ENCODE peak calls at places on chromosomes 6 and 20, in five cellular contexts. V is HCT116, S is upper lobe of left lung, T is K562, Q is HepG2. J is an unnamed sample.

GRCh38 chr6:109204511-109204910 is 109.2 kb downstream of the CEP57L1 start:
- ATAC-seq in T (no peak), V (no peak), S (no peak), Q (no peak), J (no peak)

GRCh38 chr6:106692112-106692822 is 62.9 kb downstream of the QRSL1 start:
- ATAC-seq in S (peak; percentile 65), Q (no peak), V (no peak), T (no peak), J (peak; percentile 52)

GRCh38 chr6:35047265-35048011 is 93.7 kb downstream of the TCP11 start:
- ATAC-seq in S (peak; percentile 69), Q (no peak), T (no peak), V (no peak), J (peak; percentile 79)

GRCh38 chr20:44136579-44136978 is 50.4 kb downstream of the JPH2 start:
- ATAC-seq in T (no peak), S (no peak), Q (no peak), V (no peak), J (no peak)

GRCh38 chr6:127436578-127437110 is 22.5 kb downstream of the KIAA0408 start:
- ATAC-seq in Q (no peak), V (no peak), S (no peak), T (no peak), J (no peak)

GRCh38 chr6:75230484-75231325 is 12.9 kb downstream of the COX7A2 start:
- ATAC-seq in V (peak; percentile 91), T (peak; percentile 91), S (peak; percentile 82), Q (peak; percentile 94), J (peak; percentile 74)

GRCh38 chr20:57473246-57474042 is 51.5 kb downstream of the CTCFL start:
- ATAC-seq in V (peak; percentile 81), T (no peak), S (peak; percentile 67), Q (peak; percentile 51), J (peak; percentile 56)

GRCh38 chr20:44552950-44553908 is 29.1 kb upstream of the PKIG start:
- ATAC-seq in S (peak; percentile 78), Q (peak; percentile 81), T (peak; percentile 54), V (peak; percentile 65), J (peak; percentile 65)

GRCh38 chr6:68032217-68032616 is 602.9 kb upstream of the ADGRB3 start:
- ATAC-seq in T (no peak), V (no peak), S (no peak), Q (no peak), J (no peak)

GRCh38 chr6:31125162-31125561 is 4.9 kb upstream of the CDSN start:
- ATAC-seq in V (peak; percentile 51), T (no peak), S (peak; percentile 30), Q (no peak), J (peak; percentile 38)

GRCh38 chr6:143223895-143224294 is 163.2 kb downstream of the AIG1 start:
- ATAC-seq in V (no peak), Q (peak; percentile 92), T (no peak), S (no peak), J (peak; percentile 40)

GRCh38 chr6:129686941-129687627 is 22.9 kb downstream of the ARHGAP18 start:
- ATAC-seq in T (no peak), V (peak; percentile 28), Q (no peak), S (peak; percentile 76), J (no peak)

DNA sequence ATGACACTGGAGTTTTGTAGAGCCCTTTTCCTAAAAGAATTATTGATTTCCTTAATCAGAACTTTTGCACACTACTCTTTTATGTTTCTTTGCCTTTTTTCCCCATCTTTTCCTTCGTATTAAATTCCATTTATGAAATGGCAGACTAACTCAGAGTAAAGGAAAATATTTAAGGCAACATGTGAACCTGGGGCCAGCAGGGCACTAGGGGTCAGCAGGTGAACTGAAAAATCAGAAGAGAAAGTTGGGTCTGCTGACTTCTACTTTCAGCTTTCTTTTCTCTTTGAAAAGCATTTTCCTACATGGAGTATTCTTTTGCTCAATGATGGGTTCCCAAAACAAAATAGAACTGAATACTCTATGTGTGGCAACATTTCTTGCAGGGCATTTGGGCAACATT is 226.6 kb upstream of the EXOC2 start:
- ATAC-seq in V (no peak), Q (no peak), S (no peak), T (no peak), J (no peak)
- H3K9me3 ChIP-seq in V (peaks cover 4% of the 10 kb centered on the region), Q (peaks cover 18% of the 10 kb centered on the region), S (peaks cover 27% of the 10 kb centered on the region), T (no peaks in the 10 kb centered on the region), J (peaks cover 26% of the 10 kb centered on the region)

GRCh38 chr6:89258912-89259311 is 41.8 kb upstream of the GABRR1 start:
- ATAC-seq in T (no peak), V (no peak), Q (no peak), S (no peak), J (no peak)

GRCh38 chr6:89257781-89258180 is 40.6 kb upstream of the GABRR1 start:
- ATAC-seq in T (no peak), S (no peak), V (no peak), Q (no peak), J (no peak)

GRCh38 chr6:89264296-89264695 is 47.1 kb upstream of the GABRR1 start:
- ATAC-seq in V (no peak), Q (no peak), T (no peak), S (no peak), J (no peak)

GRCh38 chr6:89260310-89260709 is 43.2 kb upstream of the GABRR1 start:
- ATAC-seq in T (peak; percentile 83), Q (no peak), V (no peak), S (no peak), J (no peak)

DNA sequence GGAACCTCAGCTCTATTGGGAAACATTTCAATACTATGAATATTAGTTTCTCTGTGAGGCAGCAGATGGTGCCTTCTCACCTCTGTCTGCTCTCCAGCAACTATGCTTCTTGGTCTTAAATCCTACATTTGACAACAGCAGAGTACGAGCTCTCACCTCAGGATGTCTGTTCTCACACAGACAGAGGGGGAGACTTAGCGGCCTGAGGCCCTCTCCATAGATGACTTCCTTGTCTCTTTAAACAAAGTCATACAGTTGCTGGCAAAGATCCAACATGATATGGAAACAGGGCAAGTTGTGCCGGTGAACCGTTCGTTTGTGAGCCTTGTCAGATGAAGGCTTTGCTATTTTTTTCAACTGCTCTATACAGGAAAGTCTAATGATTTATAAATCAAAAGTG is 43.7 kb upstream of the GABRR1 start:
- ATAC-seq in T (peak; percentile 89), Q (peak; percentile 57), V (no peak), S (peak; percentile 31), J (no peak)
- TF ChIP-seq POLR2AphosphoS5 in T (no peak), Q (no peak), V (no peak), S (no peak), J (no peak)

GRCh38 chr20:13220194-13220856 is 749 bp upstream of the ISM1 start:
- ATAC-seq in V (no peak), Q (peak; percentile 60), T (no peak), S (peak; percentile 82), J (peak; percentile 75)
- TF ChIP-seq POLR2A in V (no peak), Q (no peak), T (no peak), S (no peak), J (peak; percentile 14)

GRCh38 chr6:155347800-155348199 is 33.5 kb upstream of the TFB1M start:
- ATAC-seq in V (no peak), T (no peak), Q (no peak), S (no peak), J (no peak)
- H3K9me3 ChIP-seq in V (no peaks in the 10 kb centered on the region), T (no peaks in the 10 kb centered on the region), Q (peaks cover 40% of the 10 kb centered on the region), S (no peaks in the 10 kb centered on the region), J (peaks cover 34% of the 10 kb centered on the region)

GRCh38 chr6:52725530-52726192 is 37.6 kb downstream of the GSTA2 start:
- ATAC-seq in V (no peak), S (no peak), T (peak; percentile 79), Q (peak; percentile 87), J (no peak)
- TF ChIP-seq POLR2AphosphoS5 in V (no peak), S (no peak), T (peak; percentile 64), Q (no peak), J (no peak)

DNA sequence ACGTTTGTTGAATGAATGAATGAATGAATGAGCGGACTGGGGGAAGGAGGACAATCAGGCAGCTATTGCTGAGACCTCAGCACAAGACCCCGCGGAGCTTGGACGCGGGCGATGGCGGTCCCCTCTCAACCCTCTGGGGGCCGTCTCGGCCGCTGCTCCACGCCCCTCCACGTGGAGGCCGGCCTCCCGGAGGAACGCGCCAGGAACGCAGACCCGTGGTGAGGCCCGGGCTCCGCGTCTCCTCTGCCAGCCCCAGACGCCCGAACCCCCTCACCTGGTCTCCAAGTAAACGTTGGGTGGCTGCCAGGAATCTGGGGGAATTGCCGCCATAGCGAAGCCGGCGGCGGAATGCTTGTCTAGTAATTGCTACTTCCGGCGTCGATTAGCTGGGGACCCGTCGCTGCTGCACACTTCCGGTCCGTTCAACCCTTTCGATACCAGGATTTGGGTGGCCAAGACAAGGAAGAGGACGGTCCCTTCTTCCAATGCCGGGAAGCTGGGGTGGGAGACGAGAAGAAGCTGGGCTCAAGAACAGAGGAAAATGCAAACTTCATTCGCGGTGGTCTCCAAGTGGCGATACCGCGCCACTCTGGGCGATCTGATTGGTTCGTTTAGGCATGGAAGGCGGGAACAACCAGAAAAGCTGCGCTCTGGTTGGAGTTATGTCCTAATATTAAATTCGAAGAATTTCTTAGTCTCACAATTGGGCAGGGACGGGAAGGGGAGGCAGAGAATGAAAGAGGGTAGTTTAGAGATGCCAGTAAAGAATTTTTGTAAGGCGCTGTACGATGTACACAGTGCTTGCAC is at the start of gene PPIL1:
- ATAC-seq in S (peak; percentile 96), T (peak; percentile 91), Q (peak; percentile 91), V (peak; percentile 91), J (peak; percentile 94)
- TF ChIP-seq POLR2A in S (peak; percentile 47), T (peak; percentile 90), Q (peak; percentile 67), V (peak; percentile 30), J (no peak)

GRCh38 chr6:168376120-168376519 is 56.5 kb upstream of the DACT2 start:
- ATAC-seq in V (no peak), S (no peak), Q (no peak), T (no peak), J (no peak)

GRCh38 chr6:168374051-168374502 is 54.5 kb upstream of the DACT2 start:
- ATAC-seq in S (no peak), T (no peak), Q (no peak), V (no peak), J (no peak)

GRCh38 chr6:168372871-168373270 is 53.3 kb upstream of the DACT2 start:
- ATAC-seq in S (no peak), V (no peak), Q (no peak), T (no peak), J (no peak)

GRCh38 chr6:168373389-168373788 is 53.8 kb upstream of the DACT2 start:
- ATAC-seq in T (no peak), Q (no peak), S (no peak), V (no peak), J (no peak)

DNA sequence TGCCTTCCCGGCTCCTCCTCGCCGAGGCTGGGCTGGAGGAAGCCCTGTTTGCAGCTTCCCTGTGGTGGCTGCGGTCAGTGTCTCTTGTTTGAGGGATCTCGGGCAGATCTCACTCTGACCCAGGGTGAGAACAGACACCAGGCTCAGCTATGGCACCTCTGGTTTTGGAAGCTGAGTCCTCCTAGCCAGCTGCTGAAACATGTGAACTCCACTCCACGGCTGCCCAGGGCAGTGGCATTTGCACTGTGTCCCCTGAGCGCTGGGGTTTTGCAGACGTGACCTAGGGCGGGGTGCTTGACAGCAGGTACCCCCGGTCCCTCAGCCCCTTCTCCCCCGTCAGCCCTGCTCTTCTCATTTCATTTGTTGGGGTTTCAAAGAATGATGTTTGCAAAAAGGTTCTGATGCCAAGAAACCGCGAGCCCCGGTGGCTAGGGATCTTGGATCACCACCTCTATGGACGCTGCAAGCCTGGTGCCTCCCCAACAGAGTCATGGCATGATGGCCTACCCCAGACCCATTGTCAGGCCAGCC is 55.0 kb upstream of the DACT2 start:
- ATAC-seq in S (no peak), T (no peak), Q (no peak), V (no peak), J (no peak)
- H3K9me3 ChIP-seq in S (no peaks in the 10 kb centered on the region), T (no peaks in the 10 kb centered on the region), Q (peaks cover 11% of the 10 kb centered on the region), V (no peaks in the 10 kb centered on the region), J (no peaks in the 10 kb centered on the region)

GRCh38 chr20:32031007-32031958 is 20.8 kb upstream of the HCK start:
- ATAC-seq in S (peak; percentile 86), Q (peak; percentile 97), V (peak; percentile 99), T (peak; percentile 82), J (peak; percentile 86)
- TF ChIP-seq POLR2AphosphoS5 in S (peak; percentile 13), Q (no peak), V (no peak), T (no peak), J (no peak)

J was measured in gastroesophageal sphincter.